ENCODE peak calls at places on chromosomes 11 and 22, in six cellular contexts. G, I, A, P, R and W are unnamed samples.

GRCh38 chr22:38989461-38989860 is 7.3 kb downstream of the APOBEC3B start:
- DNase-seq in A (no peak), R (no peak), P (no peak), G (no peak), I (no peak), W (no peak)

GRCh38 chr11:17703951-17704350 is 15.4 kb upstream of the MYOD1 start:
- DNase-seq in P (peak; percentile 61), G (peak; percentile 36), A (peak; percentile 13), I (peak; percentile 5), R (no peak), W (peak; percentile 53)

GRCh38 chr11:2769779-2770555 is 70.2 kb upstream of the KCNQ1OT1 start:
- DNase-seq in R (no peak), P (no peak), G (no peak), A (no peak), I (no peak), W (no peak)

GRCh38 chr11:34940026-34940677 is 23.7 kb downstream of the PDHX start:
- DNase-seq in G (no peak), P (no peak), A (no peak), I (no peak), R (no peak), W (no peak)

GRCh38 chr11:93542753-93543246 is 391 bp downstream of the SMCO4 start:
- DNase-seq in G (no peak), P (no peak), A (peak; percentile 22), R (no peak), I (no peak), W (no peak)

GRCh38 chr22:23223566-23224317 is 43.4 kb downstream of the BCR start:
- DNase-seq in R (peak; percentile 34), P (no peak), I (no peak), A (peak; percentile 58), G (no peak), W (no peak)

GRCh38 chr11:66727282-66727882 is 1.6 kb downstream of the SPTBN2 start:
- DNase-seq in R (no peak), G (peak; percentile 23), P (peak; percentile 78), I (no peak), A (peak; percentile 27), W (peak; percentile 68)

GRCh38 chr11:64026575-64027213 is 9.0 kb upstream of the FLRT1 start:
- DNase-seq in A (no peak), I (no peak), P (no peak), R (no peak), G (no peak), W (no peak)

GRCh38 chr11:117614695-117615094 is 182.3 kb downstream of the DSCAML1 start:
- DNase-seq in G (no peak), I (no peak), A (no peak), P (no peak), R (no peak), W (no peak)

GRCh38 chr22:49566693-49567092 is 261.0 kb downstream of the BRD1 start:
- DNase-seq in I (no peak), P (no peak), A (no peak), R (no peak), G (no peak), W (peak; percentile 73)

GRCh38 chr11:20112291-20113146 is 47.8 kb downstream of the DBX1 start:
- DNase-seq in P (peak; percentile 83), R (no peak), A (peak; percentile 97), I (no peak), G (peak; percentile 91), W (peak; percentile 62)

GRCh38 chr11:313304-313786 is 495 bp upstream of the IFITM1 start:
- DNase-seq in P (no peak), R (no peak), A (no peak), G (no peak), I (no peak), W (peak; percentile 55)

GRCh38 chr11:111183706-111184105 is 61.8 kb upstream of the POU2AF2 start:
- DNase-seq in G (peak; percentile 7), R (no peak), P (no peak), A (no peak), I (no peak), W (no peak)

GRCh38 chr11:57432714-57433163 is 5.8 kb upstream of the SLC43A3 start:
- DNase-seq in P (peak; percentile 40), A (no peak), G (no peak), I (no peak), R (no peak), W (peak; percentile 100)

GRCh38 chr11:65817312-65817814 is 16.4 kb upstream of the SNX32 start:
- DNase-seq in G (no peak), I (no peak), A (no peak), R (no peak), P (peak; percentile 14), W (no peak)

GRCh38 chr11:67120881-67121710 is 2.0 kb downstream of the KDM2A start:
- DNase-seq in P (no peak), G (peak; percentile 34), A (peak; percentile 57), I (peak; percentile 77), R (no peak), W (peak; percentile 87)

GRCh38 chr22:20422965-20423635 is 14.5 kb downstream of the SCARF2 start:
- DNase-seq in P (no peak), R (no peak), A (no peak), G (no peak), I (no peak), W (no peak)

GRCh38 chr11:4090258-4090657 is 4.3 kb upstream of the RRM1 start:
- DNase-seq in I (no peak), A (no peak), P (no peak), R (no peak), G (no peak), W (no peak)

GRCh38 chr11:75797116-75797515 is 17.9 kb upstream of the UVRAG start:
- DNase-seq in A (no peak), G (no peak), R (no peak), I (no peak), P (peak; percentile 22), W (no peak)
- TF ChIP-seq MYC in A (no peak), G (no peak), R (no peak), I (no peak), P (no peak), W (no peak)

GRCh38 chr11:73345481-73346147 is 30.6 kb upstream of the RELT start:
- DNase-seq in G (no peak), P (no peak), R (no peak), A (no peak), I (no peak), W (no peak)
- TF ChIP-seq CTCF in G (no peak), P (no peak), R (no peak), A (no peak), I (no peak), W (no peak)

DNA sequence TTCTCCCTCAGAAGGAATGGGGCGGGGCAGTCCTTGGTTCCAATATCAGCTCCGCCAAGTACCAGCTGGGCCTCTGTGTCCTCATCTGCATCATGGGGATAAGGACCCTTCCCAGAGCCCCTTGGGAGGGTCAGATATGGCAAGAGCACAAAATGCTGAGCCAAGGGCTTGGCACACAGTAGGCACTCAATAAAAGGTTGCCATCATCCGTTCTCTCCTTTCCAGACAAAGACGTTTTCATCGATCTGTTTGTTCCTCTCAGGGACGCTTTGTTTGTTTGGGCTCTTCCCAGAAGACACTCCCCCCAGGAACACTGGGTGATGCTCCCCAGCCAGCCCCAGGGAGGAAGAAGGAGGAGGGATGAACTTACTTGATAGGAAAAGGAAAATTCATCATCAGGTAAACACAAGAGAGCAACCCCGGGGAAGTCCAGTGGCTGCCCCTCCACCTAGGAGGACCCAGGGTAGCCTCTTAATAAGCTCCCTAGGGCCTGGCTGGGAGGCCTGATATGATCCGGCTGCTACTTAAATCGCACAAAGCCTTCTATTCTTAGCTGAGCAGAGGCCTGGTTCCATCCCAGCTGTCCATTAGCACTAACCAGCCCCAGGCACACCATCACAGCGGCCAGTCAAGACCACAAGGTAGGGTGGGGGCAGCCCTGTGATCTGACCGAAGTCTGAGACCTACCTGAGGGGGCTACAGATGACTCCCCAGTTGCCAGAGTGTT is 19.6 kb downstream of the GDPD5 start:
- DNase-seq in G (no peak), R (no peak), P (no peak), A (no peak), I (no peak), W (no peak)
- TF ChIP-seq MYC in G (no peak), R (no peak), P (no peak), A (no peak), I (no peak), W (no peak)

GRCh38 chr22:36435516-36436415 is 45.7 kb downstream of the TXN2 start:
- DNase-seq in P (no peak), I (peak; percentile 52), A (no peak), G (no peak), R (peak; percentile 92), W (no peak)
- TF ChIP-seq CTCF in P (no peak), I (no peak), A (no peak), G (no peak), R (peak; percentile 45), W (no peak)